ENCODE peak calls at places on chromosomes 6 and 20, in five cellular contexts. One of them, this sample, is unnamed.
A peak's percentile ranks its signal among the peaks of the same experiment; 100 is the strongest.

GRCh38 chr20:24782221-24782620 is 166.8 kb upstream of the CST7 start:
- DNase-seq in PC-3: no peak
- DNase-seq in tibial nerve: no peak
- DNase-seq in hepatocyte: no peak
- DNase-seq in fibroblast of mammary gland: no peak
- DNase-seq in this sample: peak; percentile 22

GRCh38 chr20:57103146-57103800 is 163.2 kb downstream of the BMP7 start:
- DNase-seq in hepatocyte: no peak
- DNase-seq in fibroblast of mammary gland: no peak
- DNase-seq in tibial nerve: no peak
- DNase-seq in PC-3: no peak
- DNase-seq in this sample: no peak

GRCh38 chr20:44137210-44137781 is 49.7 kb downstream of the JPH2 start:
- DNase-seq in hepatocyte: peak; percentile 79
- DNase-seq in fibroblast of mammary gland: no peak
- DNase-seq in PC-3: no peak
- DNase-seq in tibial nerve: no peak
- DNase-seq in this sample: peak; percentile 94

GRCh38 chr6:45487645-45488044 is 109.9 kb upstream of the SUPT3H start:
- DNase-seq in tibial nerve: no peak
- DNase-seq in fibroblast of mammary gland: no peak
- DNase-seq in PC-3: no peak
- DNase-seq in hepatocyte: no peak
- DNase-seq in this sample: no peak

GRCh38 chr20:58131581-58132142 is 96.8 kb downstream of the ANKRD60 start:
- DNase-seq in fibroblast of mammary gland: peak; percentile 64
- DNase-seq in hepatocyte: no peak
- DNase-seq in tibial nerve: no peak
- DNase-seq in PC-3: peak; percentile 98
- DNase-seq in this sample: no peak

GRCh38 chr6:13908955-13909381 is 15.8 kb upstream of the RNF182 start:
- DNase-seq in PC-3: peak; percentile 82
- DNase-seq in fibroblast of mammary gland: peak; percentile 77
- DNase-seq in hepatocyte: peak; percentile 82
- DNase-seq in tibial nerve: no peak
- DNase-seq in this sample: peak; percentile 75

GRCh38 chr20:47764154-47764734 is 21.0 kb downstream of the SULF2 start:
- DNase-seq in PC-3: peak; percentile 33
- DNase-seq in fibroblast of mammary gland: no peak
- DNase-seq in hepatocyte: no peak
- DNase-seq in tibial nerve: no peak
- DNase-seq in this sample: no peak

GRCh38 chr6:17012421-17013225 is 89.2 kb upstream of the STMND1 start:
- DNase-seq in hepatocyte: peak; percentile 60
- DNase-seq in tibial nerve: no peak
- DNase-seq in fibroblast of mammary gland: no peak
- DNase-seq in PC-3: peak; percentile 15
- DNase-seq in this sample: peak; percentile 77

GRCh38 chr20:50794181-50794845 is 548 bp upstream of the BCAS4 start:
- DNase-seq in hepatocyte: peak; percentile 34
- DNase-seq in PC-3: no peak
- DNase-seq in tibial nerve: no peak
- DNase-seq in fibroblast of mammary gland: no peak
- DNase-seq in this sample: no peak

GRCh38 chr6:161225677-161226004 is 48.2 kb downstream of the AGPAT4 start:
- DNase-seq in hepatocyte: no peak
- DNase-seq in fibroblast of mammary gland: no peak
- DNase-seq in PC-3: no peak
- DNase-seq in tibial nerve: no peak
- DNase-seq in this sample: no peak
- H3K4me3 ChIP-seq in hepatocyte: no peak overlapping the region
- H3K4me3 ChIP-seq in fibroblast of mammary gland: no peak overlapping the region
- H3K4me3 ChIP-seq in PC-3: no peak overlapping the region
- H3K4me3 ChIP-seq in tibial nerve: no peak overlapping the region
- H3K4me3 ChIP-seq in this sample: no peak overlapping the region

GRCh38 chr6:54390362-54390761 is 82.1 kb downstream of the TINAG start:
- DNase-seq in PC-3: no peak
- DNase-seq in hepatocyte: no peak
- DNase-seq in tibial nerve: no peak
- DNase-seq in fibroblast of mammary gland: no peak
- DNase-seq in this sample: no peak
- H3K4me3 ChIP-seq in PC-3: no peak overlapping the region
- H3K4me3 ChIP-seq in hepatocyte: no peak overlapping the region
- H3K4me3 ChIP-seq in tibial nerve: no peak overlapping the region
- H3K4me3 ChIP-seq in fibroblast of mammary gland: no peak overlapping the region
- H3K4me3 ChIP-seq in this sample: no peak overlapping the region

DNA sequence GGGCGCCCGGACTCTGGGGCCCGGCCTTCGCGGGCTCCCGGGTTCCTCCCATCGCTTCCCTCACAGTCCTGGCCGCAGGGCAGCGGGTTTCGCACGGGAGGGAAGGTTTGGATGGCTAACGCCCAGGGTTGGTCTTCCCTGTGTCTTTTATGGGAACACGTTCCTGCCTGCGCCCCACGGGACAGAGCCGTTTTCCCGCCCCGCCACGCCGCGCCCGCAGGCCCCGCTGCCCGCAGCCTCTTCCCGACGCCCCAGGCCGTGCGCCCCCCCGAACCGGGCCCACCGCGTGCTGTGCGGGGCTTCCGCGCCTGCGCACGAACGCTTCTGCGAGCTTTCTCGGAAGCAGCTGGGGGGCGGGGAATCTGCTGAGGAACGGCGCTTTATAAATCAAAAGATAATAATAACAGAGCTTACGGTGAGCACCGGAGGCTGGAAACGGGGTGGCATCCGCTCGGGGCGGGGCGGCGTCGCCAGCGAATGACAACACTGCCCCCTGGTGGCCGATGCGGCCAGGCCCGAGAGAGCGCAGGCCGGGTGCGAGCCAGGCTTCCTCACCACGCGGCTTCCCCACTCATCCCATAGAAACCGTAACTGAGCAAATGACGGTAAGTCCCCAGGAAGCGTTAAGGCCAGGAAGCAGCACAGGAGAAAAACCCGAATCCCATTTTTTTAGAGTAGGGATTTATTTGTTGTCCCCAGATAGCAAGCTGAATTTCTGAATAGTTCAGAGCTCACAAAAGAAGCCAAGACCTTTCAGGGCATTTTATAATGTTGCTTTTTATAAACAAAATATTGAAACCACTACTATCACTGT is 116.4 kb downstream of the MYLK4 start:
- DNase-seq in tibial nerve: peak; percentile 73
- DNase-seq in hepatocyte: peak; percentile 91
- DNase-seq in fibroblast of mammary gland: peak; percentile 90
- DNase-seq in PC-3: peak; percentile 90
- DNase-seq in this sample: peak; percentile 95
- H3K4me3 ChIP-seq in tibial nerve: peak overlapping the region; percentile 55
- H3K4me3 ChIP-seq in hepatocyte: peak overlapping the region; percentile 19
- H3K4me3 ChIP-seq in fibroblast of mammary gland: peak overlapping the region; percentile 23
- H3K4me3 ChIP-seq in PC-3: peak overlapping the region; percentile 57
- H3K4me3 ChIP-seq in this sample: peak overlapping the region; percentile 69

DNA sequence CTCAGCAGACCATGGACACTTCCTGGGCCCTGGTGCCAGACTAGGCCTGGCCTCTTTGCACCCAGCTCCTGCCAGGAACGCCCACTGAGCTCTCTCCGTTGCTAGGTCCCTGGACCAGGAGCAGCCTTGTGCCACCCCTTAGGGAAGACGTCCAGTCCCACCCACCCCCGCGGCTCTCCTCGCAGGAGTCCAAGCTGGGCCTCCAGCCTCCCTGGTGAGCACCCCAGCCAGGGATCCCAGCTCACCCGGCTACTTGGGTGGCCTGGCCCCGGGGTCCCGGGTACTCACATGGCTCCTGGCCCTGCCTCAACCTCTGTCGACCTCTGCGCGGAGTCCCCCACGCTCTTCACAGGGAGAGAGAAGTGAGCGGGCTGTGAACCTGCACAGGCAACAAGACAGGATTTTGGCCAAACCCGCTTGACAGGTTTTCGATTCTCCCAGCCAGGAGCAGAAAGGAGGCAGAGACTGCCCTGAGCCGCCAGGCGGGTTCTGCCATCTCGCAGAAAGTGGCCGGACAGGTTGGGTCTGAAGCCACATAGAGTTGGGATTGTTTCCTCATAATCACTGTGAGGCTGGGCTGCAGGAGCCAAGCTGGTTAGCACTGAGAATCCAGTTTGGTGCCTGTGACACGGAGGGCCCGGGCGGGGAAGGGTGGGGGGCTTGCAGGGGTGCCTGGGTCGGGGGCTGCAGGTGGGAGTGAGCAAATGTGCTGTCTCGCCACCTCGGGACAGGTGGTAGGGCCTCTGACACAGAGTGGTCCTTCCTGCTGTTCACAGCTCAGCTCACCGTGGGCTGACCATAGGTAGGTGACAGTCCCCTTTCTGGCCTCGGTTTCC is at the start of gene RBBP8NL:
- DNase-seq in hepatocyte: peak; percentile 88
- DNase-seq in fibroblast of mammary gland: no peak
- DNase-seq in PC-3: peak; percentile 98
- DNase-seq in tibial nerve: no peak
- DNase-seq in this sample: peak; percentile 94
- H3K4me3 ChIP-seq in hepatocyte: no peak within 1 kb of the TSS
- H3K4me3 ChIP-seq in fibroblast of mammary gland: no peak within 1 kb of the TSS
- H3K4me3 ChIP-seq in PC-3: peak within 1 kb of the TSS; percentile 63
- H3K4me3 ChIP-seq in tibial nerve: no peak within 1 kb of the TSS
- H3K4me3 ChIP-seq in this sample: no peak within 1 kb of the TSS

DNA sequence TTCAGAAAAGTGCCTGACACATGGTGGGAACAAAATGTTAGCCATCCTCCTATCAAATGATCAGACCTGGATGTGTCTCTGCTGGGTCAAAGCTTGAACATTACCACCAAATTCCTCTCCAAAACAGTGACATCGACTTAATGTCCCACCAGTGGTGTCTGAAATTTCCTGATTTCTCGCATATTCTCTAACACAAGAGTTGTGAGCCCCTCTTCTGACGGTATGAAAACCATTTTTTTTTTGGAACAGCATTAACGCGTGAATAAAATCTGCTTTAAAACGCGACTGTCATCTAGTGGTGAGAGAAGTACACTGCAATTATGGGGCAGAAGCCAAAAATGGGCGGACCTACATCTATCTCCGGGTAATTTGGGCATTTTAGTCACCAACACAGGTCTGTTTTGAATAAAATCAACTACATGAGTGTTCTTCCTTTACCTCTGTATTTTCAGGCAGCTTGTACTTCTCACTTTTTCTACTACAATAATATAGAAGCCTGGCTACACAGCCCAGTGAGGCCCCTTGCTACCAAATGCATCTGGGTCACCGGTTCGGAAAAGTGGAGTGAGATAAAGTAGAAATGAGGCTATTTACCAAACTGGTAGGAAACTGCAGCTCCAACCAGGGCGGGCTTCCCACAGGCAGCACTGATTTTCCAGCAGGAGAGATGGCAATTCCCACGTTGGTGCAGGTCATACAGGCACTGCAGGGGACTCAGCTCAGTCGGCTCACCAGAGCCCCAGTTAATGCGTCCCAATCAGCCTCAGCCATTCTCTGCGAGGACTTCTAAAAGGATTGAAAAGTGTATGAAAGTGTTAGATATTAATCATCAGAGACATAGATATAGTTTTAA is 27.4 kb downstream of the MGME1 start:
- DNase-seq in hepatocyte: peak; percentile 74
- DNase-seq in fibroblast of mammary gland: peak; percentile 86
- DNase-seq in tibial nerve: no peak
- DNase-seq in PC-3: peak; percentile 88
- DNase-seq in this sample: peak; percentile 69
- H3K4me3 ChIP-seq in hepatocyte: no peak overlapping the region
- H3K4me3 ChIP-seq in fibroblast of mammary gland: no peak overlapping the region
- H3K4me3 ChIP-seq in tibial nerve: no peak overlapping the region
- H3K4me3 ChIP-seq in PC-3: no peak overlapping the region
- H3K4me3 ChIP-seq in this sample: no peak overlapping the region